ENCODE peak calls at places on chromosome 5, in six cellular contexts. P is WTC11, O is nephron progenitor cell, G is AG10803, C is retinal pigment epithelial cell, Z is mucosa of descending colon. L is an unnamed sample.

GRCh38 chr5:129460951-129461815 is 1.1 kb downstream of the ADAMTS19 start:
- DNase-seq in P (peak), O (peak), G (no peak), C (no peak), Z (peak), L (peak)

GRCh38 chr5:176575488-176576422 is 26.6 kb downstream of the CDHR2 start:
- DNase-seq in P (no peak), O (no peak), G (no peak), C (no peak), Z (no peak), L (no peak)

GRCh38 chr5:68033029-68033428 is 182.5 kb upstream of the PIK3R1 start:
- DNase-seq in P (no peak), O (no peak), G (no peak), C (no peak), Z (no peak), L (no peak)

GRCh38 chr5:39453606-39454005 is 28.8 kb upstream of the DAB2 start:
- DNase-seq in P (no peak), O (no peak), G (no peak), C (no peak), Z (no peak), L (no peak)

GRCh38 chr5:143495124-143495523 is 91.6 kb upstream of the NR3C1 start:
- DNase-seq in P (no peak), O (no peak), G (peak), C (no peak), Z (no peak), L (no peak)

GRCh38 chr5:14268738-14269137 is 125.6 kb downstream of the TRIO start:
- DNase-seq in P (no peak), O (no peak), G (peak), C (no peak), Z (no peak), L (no peak)

GRCh38 chr5:52808316-52808901 is 20.7 kb downstream of the ITGA1 start:
- DNase-seq in P (no peak), O (no peak), G (no peak), C (no peak), Z (no peak), L (no peak)

GRCh38 chr5:154000703-154001102 is 38.0 kb downstream of the FAM114A2 start:
- DNase-seq in P (no peak), O (no peak), G (no peak), C (no peak), Z (no peak), L (no peak)

GRCh38 chr5:39376293-39376714 is 12.0 kb upstream of the C9 start:
- DNase-seq in P (peak), O (peak), G (no peak), C (peak), Z (no peak), L (peak)

GRCh38 chr5:83662558-83662957 is 58.1 kb downstream of the HAPLN1 start:
- DNase-seq in P (no peak), O (no peak), G (no peak), C (no peak), Z (no peak), L (no peak)

GRCh38 chr5:80153586-80154126 is 102.2 kb downstream of the SERINC5 start:
- DNase-seq in P (no peak), O (no peak), G (no peak), C (no peak), Z (peak), L (no peak)

GRCh38 chr5:89047591-89047990 is 164.6 kb upstream of the MEF2C start:
- DNase-seq in P (no peak), O (no peak), G (peak), C (no peak), Z (no peak), L (no peak)

GRCh38 chr5:176360894-176361436 is 599 bp downstream of the KIAA1191 start:
- DNase-seq in P (no peak), O (no peak), G (peak), C (no peak), Z (peak), L (no peak)

GRCh38 chr5:159106193-159106568 is 6.5 kb upstream of the EBF1 start:
- DNase-seq in P (no peak), O (no peak), G (peak), C (no peak), Z (no peak), L (peak)

GRCh38 chr5:155978805-155979204 is 348.2 kb upstream of the SGCD start:
- DNase-seq in P (no peak), O (no peak), G (peak), C (no peak), Z (no peak), L (no peak)

GRCh38 chr5:100799166-100799565 is 103.9 kb downstream of the ST8SIA4 start:
- DNase-seq in P (no peak), O (no peak), G (no peak), C (no peak), Z (no peak), L (no peak)

GRCh38 chr5:101897914-101898313 is 398.2 kb downstream of the SLCO4C1 start:
- DNase-seq in P (no peak), O (no peak), G (no peak), C (no peak), Z (no peak), L (no peak)

GRCh38 chr5:76402880-76403712 is at the start of gene IQGAP2:
- DNase-seq in P (peak), O (peak), G (peak), C (no peak), Z (peak), L (peak)

GRCh38 chr5:1888541-1889251 is 6.0 kb upstream of the IRX4 start:
- DNase-seq in P (no peak), O (no peak), G (no peak), C (no peak), Z (no peak), L (no peak)

GRCh38 chr5:121121786-121122185 is 657.7 kb downstream of the PRR16 start:
- DNase-seq in P (no peak), O (no peak), G (peak), C (peak), Z (no peak), L (no peak)

GRCh38 chr5:156678484-156678883 is 171.6 kb upstream of the PPP1R2B start:
- DNase-seq in P (no peak), O (no peak), G (no peak), C (no peak), Z (no peak), L (no peak)

GRCh38 chr5:37248970-37249819 is at the start of gene CPLANE1:
- DNase-seq in P (peak), O (peak), G (peak), C (peak), Z (peak), L (peak)
- TF ChIP-seq CTCF in P (no peak), O (no peak), G (peak), C (no peak), Z (no peak), L (no peak)

DNA sequence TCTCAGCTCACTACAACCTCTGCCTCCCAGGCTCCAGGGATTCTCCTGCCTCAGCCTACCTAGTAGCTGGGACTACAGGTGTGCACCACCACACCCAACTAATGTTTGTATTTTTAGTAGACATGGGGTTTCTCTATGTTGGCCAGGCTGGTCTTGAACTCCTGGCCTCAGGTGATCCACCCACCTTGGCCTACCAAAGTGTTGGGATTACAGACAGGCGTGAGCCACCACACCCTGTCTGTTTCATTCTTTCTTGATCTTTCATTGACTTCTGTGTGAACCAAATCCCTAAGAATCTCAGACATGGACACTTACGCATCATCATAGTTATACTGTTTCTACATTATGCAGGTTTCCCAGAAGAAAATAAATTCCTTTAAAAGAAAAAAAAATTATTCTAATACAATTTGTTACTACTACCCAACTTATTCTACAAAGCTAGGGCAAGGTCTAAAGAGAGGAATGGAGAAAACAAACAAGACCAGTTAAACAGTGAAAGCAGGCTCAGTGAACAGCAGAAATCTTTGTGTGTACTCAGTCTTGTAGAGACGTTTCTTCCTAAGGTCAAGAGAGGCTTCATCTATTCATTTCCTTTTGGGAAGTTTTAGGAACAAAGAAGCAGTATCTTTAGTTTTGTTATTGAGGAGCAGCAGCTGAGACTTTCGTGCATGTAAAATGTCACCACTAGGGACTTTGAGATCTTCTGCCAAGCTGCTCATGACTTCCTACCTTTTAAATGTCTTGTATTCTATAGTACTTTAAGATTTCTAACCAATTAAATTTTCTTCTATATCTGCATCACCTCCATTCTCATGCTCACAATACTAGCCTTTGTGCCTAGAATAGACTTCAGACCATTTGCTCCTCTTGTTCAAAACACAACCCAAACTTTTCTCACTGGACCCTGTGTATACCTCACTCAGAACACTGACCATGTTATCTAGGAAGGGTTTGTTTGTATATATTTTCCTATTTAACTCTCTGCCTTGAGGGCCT is 5.6 kb upstream of the HMGCR start:
- DNase-seq in P (no peak), O (no peak), G (no peak), C (no peak), Z (no peak), L (no peak)
- TF ChIP-seq CTCF in P (no peak), O (peak), G (no peak), C (no peak), Z (no peak), L (no peak)

DNA sequence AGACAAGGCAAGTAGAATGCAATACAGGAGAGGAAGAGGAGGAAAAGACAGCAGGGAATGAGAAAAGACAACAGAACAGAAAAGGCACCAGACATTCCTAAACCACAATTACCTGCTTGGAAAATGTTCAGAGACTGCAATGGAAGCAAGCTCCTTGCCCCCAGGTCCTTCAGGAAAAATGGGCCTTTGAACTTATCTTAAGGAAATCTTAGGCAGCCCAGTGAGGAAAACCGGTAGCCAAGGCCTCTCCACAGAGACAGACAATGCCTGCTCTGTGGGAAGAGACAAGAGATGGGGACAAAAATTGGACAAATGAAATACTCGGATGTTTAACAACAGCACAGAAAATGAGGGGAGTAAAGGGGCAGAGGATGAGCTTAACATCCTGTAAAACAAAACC is 31.2 kb downstream of the HTR4 start:
- DNase-seq in P (no peak), O (no peak), G (no peak), C (no peak), Z (no peak), L (no peak)
- TF ChIP-seq CTCF in P (no peak), O (no peak), G (no peak), C (no peak), Z (no peak), L (no peak)

GRCh38 chr5:149665416-149666163 is 64.5 kb upstream of the PPARGC1B start:
- DNase-seq in P (no peak), O (no peak), G (no peak), C (no peak), Z (no peak), L (no peak)

GRCh38 chr5:149664666-149665415 is 65.3 kb upstream of the PPARGC1B start:
- DNase-seq in P (no peak), O (no peak), G (no peak), C (no peak), Z (no peak), L (no peak)

GRCh38 chr5:149667084-149667826 is 62.9 kb upstream of the PPARGC1B start:
- DNase-seq in P (peak), O (peak), G (no peak), C (no peak), Z (no peak), L (peak)

GRCh38 chr5:149666212-149666852 is 63.8 kb upstream of the PPARGC1B start:
- DNase-seq in P (no peak), O (no peak), G (peak), C (no peak), Z (no peak), L (no peak)

GRCh38 chr5:149664083-149664482 is 66.0 kb upstream of the PPARGC1B start:
- DNase-seq in P (no peak), O (no peak), G (no peak), C (no peak), Z (no peak), L (no peak)
- TF ChIP-seq CTCF in P (no peak), O (no peak), G (no peak), C (no peak), Z (no peak), L (no peak)

DNA sequence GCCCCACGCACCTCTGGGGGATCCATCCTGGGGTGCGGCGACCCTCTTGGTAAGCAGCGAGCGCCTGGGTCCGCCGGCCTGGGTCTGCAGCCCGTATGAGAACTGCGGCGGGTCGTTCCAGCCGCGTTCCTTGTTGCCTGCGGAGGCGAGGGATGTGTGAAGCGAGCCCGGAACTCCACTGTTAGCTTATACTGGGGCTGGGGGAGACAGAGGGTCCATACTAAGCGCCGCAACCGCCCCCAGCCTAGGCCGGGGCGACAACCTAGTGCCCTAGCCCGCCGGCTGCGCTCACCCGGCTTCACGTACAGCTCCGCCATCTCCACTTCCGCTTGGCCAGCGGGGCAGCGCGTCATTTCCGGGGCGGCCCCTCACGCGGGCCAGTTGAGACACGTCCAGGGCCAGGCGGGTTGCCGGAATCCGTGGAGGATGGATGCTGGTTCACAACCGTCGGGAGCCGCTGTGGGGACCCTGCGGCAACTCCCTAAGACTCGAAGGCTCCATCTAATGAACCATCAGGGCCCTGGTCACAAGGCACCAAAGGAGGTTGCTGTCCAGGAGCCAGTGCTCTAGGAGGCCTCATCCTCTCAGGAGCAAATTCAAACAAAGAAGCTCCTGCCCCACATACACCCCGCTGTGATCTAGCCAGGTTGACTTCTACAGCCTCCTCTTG is at the start of gene SRA1:
- DNase-seq in P (peak), O (peak), G (peak), C (peak), Z (peak), L (peak)
- TF ChIP-seq CTCF in P (no peak), O (no peak), G (peak), C (no peak), Z (no peak), L (no peak)

DNA sequence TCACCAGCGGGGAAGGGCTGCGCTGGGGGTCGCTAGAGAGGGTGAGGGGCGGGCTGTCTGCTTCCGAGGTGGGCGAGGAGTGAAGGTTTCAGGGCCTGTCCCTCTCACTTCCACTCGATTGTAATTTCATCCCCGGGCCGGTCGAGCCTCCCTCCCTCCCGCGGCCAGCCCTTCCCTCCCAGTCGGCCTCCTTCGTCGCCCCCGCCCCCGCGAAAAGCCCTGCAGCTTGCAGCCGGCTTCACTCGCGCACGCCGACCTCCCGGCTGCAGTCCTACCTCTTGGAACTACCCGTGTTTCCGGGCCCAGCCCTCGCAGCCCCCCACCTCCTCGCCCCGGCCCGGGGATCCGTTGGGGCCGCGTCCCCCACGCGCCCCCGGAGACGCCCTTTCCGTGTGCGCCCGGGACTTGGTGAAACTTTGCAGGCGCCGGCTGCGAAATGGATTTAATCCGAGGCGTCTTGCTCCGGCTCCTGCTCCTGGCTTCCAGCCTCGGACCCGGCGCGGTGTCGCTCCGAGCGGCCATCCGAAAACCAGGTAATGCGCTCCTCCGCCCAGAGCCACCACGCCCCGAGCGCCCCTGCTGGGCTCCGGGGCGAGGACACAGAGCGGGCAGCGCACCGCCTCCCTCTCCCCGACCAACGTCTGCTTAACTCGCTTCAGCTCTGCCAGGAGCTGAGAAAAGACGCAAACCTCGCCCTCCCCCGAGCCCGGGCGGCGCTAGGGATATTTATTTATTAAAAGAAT is at the start of gene EGFLAM:
- DNase-seq in P (peak), O (peak), G (no peak), C (no peak), Z (no peak), L (peak)
- TF ChIP-seq CTCF in P (no peak), O (peak), G (no peak), C (peak), Z (no peak), L (no peak)

L was measured in activated CD8-positive, alpha-beta T cell treated with anti-CD3 and anti-CD28 coated beads for 36 hours.